ENCODE peak calls at places on chromosome 17, in ten cellular contexts. O is gastrocnemius medialis, K is body of pancreas, Z is aorta, M is stomach, G is thoracic aorta, V is cardiac muscle cell, T is prostate gland, X is heart left ventricle, R is right cardiac atrium. D is an unnamed sample.
A peak's percentile ranks its signal among the peaks of the same experiment; 100 is the strongest.

GRCh38 chr17:9814337-9814945 is 7.4 kb downstream of the GSG1L2 start:
- DNase-seq in V (no peak), Z (no peak), M (no peak), T (no peak), O (no peak), G (no peak), K (no peak), R (no peak), X (no peak), D (no peak)

GRCh38 chr17:34177642-34178041 is 77.4 kb upstream of the CCL2 start:
- DNase-seq in M (no peak), Z (no peak), O (no peak), K (no peak), V (no peak), R (no peak), T (no peak), G (no peak), X (no peak), D (no peak)

GRCh38 chr17:73278465-73279453 is 17.1 kb upstream of the CPSF4L start:
- DNase-seq in V (peak; percentile 46), M (peak; percentile 51), O (no peak), T (peak; percentile 87), G (no peak), K (peak; percentile 49), Z (no peak), X (no peak), R (no peak), D (peak; percentile 58)

GRCh38 chr17:9175700-9176467 is 154.6 kb downstream of the NTN1 start:
- DNase-seq in O (no peak), G (no peak), M (peak; percentile 65), T (peak; percentile 54), K (no peak), Z (no peak), X (no peak), R (peak; percentile 16), V (no peak), D (no peak)

GRCh38 chr17:49210158-49211029 is at the start of the genes ABI3 and GNGT2:
- DNase-seq in M (peak; percentile 37), G (no peak), Z (no peak), V (no peak), T (no peak), K (no peak), O (no peak), R (peak; percentile 78), X (peak; percentile 63), D (no peak)

GRCh38 chr17:9151091-9151490 is 129.8 kb downstream of the NTN1 start:
- DNase-seq in O (no peak), Z (no peak), R (no peak), V (peak; percentile 41), X (no peak), G (no peak), T (no peak), K (no peak), M (no peak), D (no peak)

GRCh38 chr17:41329279-41329925 is 13.9 kb upstream of the KRTAP17-1 start:
- DNase-seq in V (peak; percentile 59), G (no peak), K (peak; percentile 23), O (no peak), R (no peak), Z (no peak), X (no peak), T (peak; percentile 35), M (peak; percentile 41), D (peak; percentile 63)

GRCh38 chr17:51351890-51352289 is 91.5 kb downstream of the UTP18 start:
- DNase-seq in O (no peak), K (no peak), G (no peak), R (peak; percentile 78), Z (peak; percentile 84), M (no peak), T (peak; percentile 26), X (peak; percentile 31), V (no peak), D (no peak)

GRCh38 chr17:28792877-28793666 is 49.3 kb downstream of the TRAF4 start:
- DNase-seq in V (no peak), R (no peak), O (no peak), M (no peak), Z (no peak), X (no peak), G (no peak), K (no peak), T (no peak), D (no peak)

GRCh38 chr17:21042434-21043295 is at the start of gene USP22:
- DNase-seq in G (no peak), T (peak; percentile 13), O (no peak), K (no peak), V (peak; percentile 52), R (no peak), M (peak; percentile 31), Z (no peak), X (no peak), D (no peak)

GRCh38 chr17:16255481-16255901 is 38.5 kb downstream of the PIGL start:
- DNase-seq in Z (peak; percentile 82), V (peak; percentile 66), K (peak; percentile 78), O (no peak), M (peak; percentile 89), T (peak; percentile 23), R (peak; percentile 83), X (peak; percentile 68), G (peak; percentile 15), D (no peak)

GRCh38 chr17:77884019-77884418 is 74.5 kb upstream of the TNRC6C start:
- DNase-seq in Z (peak; percentile 80), T (no peak), V (peak; percentile 73), R (peak; percentile 86), G (no peak), M (no peak), O (no peak), K (no peak), X (peak; percentile 43), D (peak; percentile 95)

GRCh38 chr17:8007836-8008235 is 5.4 kb downstream of the GUCY2D start:
- DNase-seq in T (no peak), V (no peak), Z (no peak), G (no peak), O (no peak), K (no peak), X (no peak), R (no peak), M (no peak), D (no peak)

GRCh38 chr17:79243603-79243990 is 169.0 kb downstream of the ENGASE start:
- DNase-seq in O (no peak), T (no peak), M (no peak), K (no peak), X (no peak), G (no peak), V (no peak), Z (no peak), R (no peak), D (no peak)
- H3K27me3 ChIP-seq in O (peaks cover 11% of the 10 kb centered on the region), T (no peaks in the 10 kb centered on the region), M (no peaks in the 10 kb centered on the region), K (no peaks in the 10 kb centered on the region), X (no peaks in the 10 kb centered on the region), G (no peaks in the 10 kb centered on the region), V (no peaks in the 10 kb centered on the region), Z (no peaks in the 10 kb centered on the region), R (no peaks in the 10 kb centered on the region), D (peaks cover 63% of the 10 kb centered on the region)

GRCh38 chr17:81310963-81311550 is 15.9 kb upstream of the SLC38A10 start:
- DNase-seq in O (no peak), M (no peak), T (no peak), X (no peak), V (peak; percentile 50), K (no peak), R (peak; percentile 49), G (no peak), Z (no peak), D (peak; percentile 52)

GRCh38 chr17:81307636-81308035 is 12.5 kb upstream of the SLC38A10 start:
- DNase-seq in Z (no peak), O (no peak), T (no peak), K (no peak), X (no peak), V (no peak), G (no peak), M (no peak), R (no peak), D (no peak)

GRCh38 chr17:81309859-81310839 is 15.0 kb upstream of the SLC38A10 start:
- DNase-seq in M (no peak), V (no peak), Z (no peak), O (no peak), G (no peak), K (no peak), R (peak; percentile 59), X (no peak), T (no peak), D (peak; percentile 74)

GRCh38 chr17:81308161-81308560 is 13.1 kb upstream of the SLC38A10 start:
- DNase-seq in K (no peak), Z (no peak), T (no peak), M (no peak), R (no peak), G (no peak), O (no peak), X (no peak), V (no peak), D (no peak)

GRCh38 chr17:81309140-81309858 is 14.2 kb upstream of the SLC38A10 start:
- DNase-seq in X (peak; percentile 94), G (peak; percentile 46), R (peak; percentile 96), K (peak; percentile 84), Z (peak; percentile 95), V (peak; percentile 79), O (peak; percentile 87), T (peak; percentile 53), M (peak; percentile 90), D (peak; percentile 66)
- H3K4me1 ChIP-seq in X (peaks cover 7% of the 10 kb centered on the region), G (peaks cover 16% of the 10 kb centered on the region), R (no peaks in the 10 kb centered on the region), K (peaks cover 25% of the 10 kb centered on the region), Z (no peaks in the 10 kb centered on the region), V (peaks cover 32% of the 10 kb centered on the region), O (peaks cover 19% of the 10 kb centered on the region), T (peaks cover 6% of the 10 kb centered on the region), M (peaks cover 13% of the 10 kb centered on the region), D (peaks cover 48% of the 10 kb centered on the region)

GRCh38 chr17:72164340-72164739 is 43.5 kb downstream of the SOX9 start:
- DNase-seq in V (no peak), G (no peak), O (no peak), K (no peak), R (no peak), Z (no peak), M (no peak), X (no peak), T (no peak), D (no peak)

GRCh38 chr17:72167593-72167992 is 46.8 kb downstream of the SOX9 start:
- DNase-seq in M (no peak), T (no peak), Z (no peak), K (no peak), G (no peak), R (no peak), X (no peak), O (no peak), V (no peak), D (no peak)

GRCh38 chr17:72163474-72163873 is 42.7 kb downstream of the SOX9 start:
- DNase-seq in X (no peak), R (no peak), T (no peak), K (no peak), V (no peak), M (no peak), O (no peak), G (no peak), Z (no peak), D (no peak)

GRCh38 chr17:72166040-72166439 is 45.2 kb downstream of the SOX9 start:
- DNase-seq in V (no peak), G (no peak), T (no peak), O (no peak), Z (no peak), K (no peak), R (no peak), M (no peak), X (no peak), D (no peak)

GRCh38 chr17:72165202-72165972 is 44.6 kb downstream of the SOX9 start:
- DNase-seq in O (no peak), V (no peak), M (no peak), R (no peak), Z (no peak), X (no peak), T (peak; percentile 53), K (no peak), G (no peak), D (no peak)
- H3K27me3 ChIP-seq in O (no peaks in the 10 kb centered on the region), V (no peaks in the 10 kb centered on the region), M (no peaks in the 10 kb centered on the region), R (no peaks in the 10 kb centered on the region), Z (no peaks in the 10 kb centered on the region), X (no peaks in the 10 kb centered on the region), T (no peaks in the 10 kb centered on the region), K (no peaks in the 10 kb centered on the region), G (no peaks in the 10 kb centered on the region), D (no peaks in the 10 kb centered on the region)

GRCh38 chr17:1647802-1648581 is 1.7 kb downstream of the RILP start:
- DNase-seq in V (peak; percentile 49), G (no peak), T (peak; percentile 32), X (peak; percentile 75), K (no peak), Z (no peak), R (peak; percentile 65), M (peak; percentile 44), O (no peak), D (peak; percentile 26)
- H3K4me1 ChIP-seq in V (peaks cover 17% of the 10 kb centered on the region), G (peaks cover 35% of the 10 kb centered on the region), T (peaks cover 16% of the 10 kb centered on the region), X (peaks cover 35% of the 10 kb centered on the region), K (peaks cover 61% of the 10 kb centered on the region), Z (no peaks in the 10 kb centered on the region), R (peaks cover 5% of the 10 kb centered on the region), M (peaks cover 72% of the 10 kb centered on the region), O (peaks cover 34% of the 10 kb centered on the region), D (no peaks in the 10 kb centered on the region)